ENCODE peak calls at places on chromosomes 4 and X, in nine cellular contexts. Q, Y, T, B, V, S, E, O and G are unnamed samples. For H3K4me1, the result is how much of the 10 kb centered on the place peaks cover.

GRCh38 chrX:44025611-44026010 is 52.4 kb upstream of the NDP start:
- DNase-seq in Q (no peak), Y (no peak), T (no peak), B (peak), V (no peak), S (no peak), E (no peak), O (no peak), G (no peak)

GRCh38 chr4:123014038-123014437 is 91.6 kb upstream of the NUDT6 start:
- DNase-seq in Q (no peak), Y (no peak), T (no peak), B (no peak), V (no peak), S (no peak), E (no peak), O (no peak), G (no peak)

GRCh38 chrX:135416546-135416945 is 5.2 kb upstream of the SMIM10L2A start:
- DNase-seq in Q (no peak), Y (no peak), T (no peak), B (no peak), V (no peak), S (no peak), E (no peak), O (no peak), G (no peak)

GRCh38 chrX:34918856-34919255 is 23.7 kb upstream of the FAM47B start:
- DNase-seq in Q (no peak), Y (no peak), T (no peak), B (peak), V (no peak), S (peak), E (no peak), O (no peak), G (peak)

GRCh38 chrX:88558421-88558820 is 188.6 kb upstream of the CPXCR1 start:
- DNase-seq in Q (no peak), Y (no peak), T (no peak), B (no peak), V (no peak), S (no peak), E (no peak), O (no peak), G (no peak)

GRCh38 chr4:66475596-66475995 is 805.3 kb upstream of the EPHA5 start:
- DNase-seq in Q (no peak), Y (no peak), T (no peak), B (no peak), V (no peak), S (peak), E (no peak), O (no peak), G (no peak)

GRCh38 chrX:110853610-110854009 is 58.0 kb upstream of the CHRDL1 start:
- DNase-seq in Q (no peak), Y (no peak), T (no peak), B (peak), V (peak), S (peak), E (no peak), O (peak), G (peak)

GRCh38 chr4:73573794-73574528 is 46.3 kb downstream of the RASSF6 start:
- DNase-seq in Q (no peak), Y (no peak), T (no peak), B (peak), V (peak), S (peak), E (no peak), O (peak), G (peak)

GRCh38 chrX:20519077-20519617 is 252.4 kb upstream of the RPS6KA3 start:
- DNase-seq in Q (no peak), Y (no peak), T (no peak), B (no peak), V (no peak), S (no peak), E (no peak), O (no peak), G (no peak)

GRCh38 chr4:87007345-87008181 is 72.8 kb downstream of the AFF1 start:
- DNase-seq in Q (peak), Y (peak), T (no peak), B (peak), V (peak), S (peak), E (peak), O (peak), G (peak)

GRCh38 chrX:126580877-126581276 is 28.3 kb upstream of the DCAF12L1 start:
- DNase-seq in Q (no peak), Y (no peak), T (no peak), B (no peak), V (no peak), S (no peak), E (peak), O (no peak), G (no peak)

GRCh38 chr4:89838005-89838404 is 1.0 kb upstream of the SNCA start:
- DNase-seq in Q (no peak), Y (no peak), T (no peak), B (peak), V (no peak), S (no peak), E (no peak), O (no peak), G (peak)

GRCh38 chrX:96551320-96551872 is 133.2 kb upstream of the DIAPH2 start:
- DNase-seq in Q (no peak), Y (no peak), T (no peak), B (no peak), V (no peak), S (no peak), E (no peak), O (no peak), G (no peak)

GRCh38 chrX:71282514-71283408 is 674 bp upstream of the NONO start:
- DNase-seq in Q (no peak), Y (no peak), T (no peak), B (no peak), V (no peak), S (peak), E (no peak), O (no peak), G (no peak)

GRCh38 chrX:65772842-65773241 is 105.4 kb downstream of the MSN start:
- DNase-seq in Q (no peak), Y (no peak), T (no peak), B (no peak), V (no peak), S (no peak), E (no peak), O (no peak), G (no peak)

GRCh38 chr4:185128272-185129119 is 14.6 kb upstream of the SLC25A4 start:
- DNase-seq in Q (peak), Y (peak), T (no peak), B (peak), V (no peak), S (peak), E (no peak), O (no peak), G (no peak)

GRCh38 chrX:19556202-19556601 is 40.9 kb upstream of the MAP3K15 start:
- DNase-seq in Q (no peak), Y (no peak), T (no peak), B (no peak), V (no peak), S (no peak), E (no peak), O (no peak), G (no peak)

GRCh38 chr4:123659759-123660158 is 263.2 kb downstream of the SPRY1 start:
- DNase-seq in Q (no peak), Y (no peak), T (no peak), B (no peak), V (no peak), S (no peak), E (no peak), O (peak), G (peak)

GRCh38 chrX:151167791-151168345 is 8.5 kb upstream of the GPR50 start:
- DNase-seq in Q (no peak), Y (no peak), T (no peak), B (no peak), V (no peak), S (no peak), E (no peak), O (peak), G (no peak)

GRCh38 chr4:153520871-153521329 is 54.7 kb downstream of the TMEM131L start:
- DNase-seq in Q (no peak), Y (no peak), T (no peak), B (no peak), V (no peak), S (no peak), E (no peak), O (no peak), G (peak)

GRCh38 chrX:37350034-37350365 is 836 bp downstream of the PRRG1 start:
- DNase-seq in Q (no peak), Y (no peak), T (no peak), B (peak), V (no peak), S (no peak), E (no peak), O (no peak), G (peak)

GRCh38 chrX:45714864-45715263 is 514.2 kb upstream of the DIPK2B start:
- DNase-seq in Q (no peak), Y (no peak), T (no peak), B (peak), V (no peak), S (no peak), E (no peak), O (no peak), G (no peak)

GRCh38 chrX:1534321-1535168 is 2.4 kb downstream of the P2RY8 start:
- DNase-seq in Q (peak), Y (peak), T (no peak), B (no peak), V (no peak), S (no peak), E (peak), O (peak), G (no peak)

GRCh38 chr4:7905461-7905915 is 34.2 kb downstream of the AFAP1 start:
- DNase-seq in Q (no peak), Y (no peak), T (no peak), B (peak), V (no peak), S (no peak), E (no peak), O (no peak), G (peak)

GRCh38 chrX:131677655-131678628 is 134.1 kb downstream of the OR13H1 start:
- DNase-seq in Q (no peak), Y (peak), T (no peak), B (peak), V (no peak), S (peak), E (peak), O (peak), G (peak)

GRCh38 chr4:126859314-126859713 is 773.4 kb upstream of the INTU start:
- DNase-seq in Q (no peak), Y (no peak), T (no peak), B (no peak), V (no peak), S (no peak), E (no peak), O (no peak), G (no peak)

GRCh38 chr4:170090667-170091052 is 904 bp upstream of the AADAT start:
- DNase-seq in Q (no peak), Y (no peak), T (no peak), B (peak), V (no peak), S (no peak), E (no peak), O (no peak), G (no peak)

GRCh38 chrX:154472685-154473632 is 6.1 kb downstream of the LAGE3 start:
- DNase-seq in Q (no peak), Y (no peak), T (no peak), B (no peak), V (no peak), S (no peak), E (no peak), O (no peak), G (no peak)

GRCh38 chr4:151563194-151563593 is 154.2 kb downstream of the FHIP1A start:
- DNase-seq in Q (no peak), Y (no peak), T (no peak), B (no peak), V (no peak), S (no peak), E (no peak), O (no peak), G (no peak)

GRCh38 chr4:178086324-178086723 is 644.1 kb upstream of the AGA start:
- DNase-seq in Q (no peak), Y (no peak), T (no peak), B (no peak), V (no peak), S (no peak), E (no peak), O (no peak), G (no peak)

GRCh38 chrX:112851806-112852205 is 11.2 kb upstream of the AMOT start:
- DNase-seq in Q (no peak), Y (no peak), T (no peak), B (peak), V (no peak), S (peak), E (no peak), O (peak), G (peak)

DNA sequence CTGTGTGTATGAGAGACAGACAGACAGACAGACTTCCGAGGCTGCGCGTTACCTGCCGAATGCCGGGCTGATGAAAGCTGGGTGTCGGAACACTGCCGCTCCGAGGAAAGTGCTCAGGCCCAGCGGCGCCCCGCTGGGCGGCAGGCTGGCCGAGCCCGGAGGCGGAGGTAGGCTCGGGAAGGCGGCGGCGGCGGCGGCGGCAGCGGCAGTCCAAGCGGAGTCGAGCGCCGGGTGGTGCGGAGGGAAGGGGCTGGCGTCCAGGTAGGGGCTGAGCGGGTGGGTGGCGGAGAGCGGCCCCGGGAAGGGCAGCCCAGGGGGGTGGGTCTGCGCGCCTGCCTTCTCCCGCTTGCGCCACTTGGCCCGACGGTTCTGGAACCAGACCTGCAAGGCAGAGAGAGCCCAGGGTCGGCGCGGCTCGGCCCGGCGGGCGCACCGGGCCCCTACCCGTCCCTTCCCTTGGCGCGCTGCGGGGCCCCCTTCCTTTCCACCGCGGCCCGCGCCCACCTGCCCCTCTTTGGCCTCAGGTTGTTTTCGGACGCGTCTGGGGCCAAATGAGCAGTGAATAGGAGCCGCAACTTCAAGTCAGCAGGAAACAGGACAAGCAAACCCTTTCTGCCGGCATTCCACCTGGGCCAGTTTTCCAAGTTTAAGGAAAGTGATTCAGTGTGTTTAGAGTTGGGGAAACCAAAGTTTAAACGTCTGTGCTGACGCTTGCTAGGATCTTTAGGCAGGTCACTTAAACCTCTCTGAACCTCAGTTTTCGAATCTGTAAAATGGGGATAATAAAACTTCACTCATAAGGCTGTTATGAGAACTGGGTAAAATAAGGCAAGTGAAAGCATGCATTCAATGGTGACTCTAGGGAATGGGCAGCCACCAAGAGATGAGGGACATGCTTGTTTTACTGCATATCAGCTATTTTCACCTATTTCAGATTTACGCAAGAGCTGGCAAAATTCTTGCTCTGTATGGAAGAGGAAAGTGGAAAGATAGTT is 8.4 kb downstream of the ARX start:
- DNase-seq in Q (no peak), Y (no peak), T (no peak), B (no peak), V (no peak), S (no peak), E (no peak), O (no peak), G (no peak)
- H3K4me3 ChIP-seq in Q (no peak), Y (no peak), T (no peak), B (no peak), V (peak), S (peak), E (no peak), O (peak), G (no peak)

GRCh38 chrX:129781134-129782014 is 1.6 kb downstream of the SASH3 start:
- DNase-seq in Q (peak), Y (peak), T (peak), B (no peak), V (no peak), S (peak), E (peak), O (peak), G (no peak)
- H3K4me1 ChIP-seq in Q (half or more), Y (under half), T (under half), B (under half), V (under half), S (under half), E (under half), O (half or more), G (under half)

DNA sequence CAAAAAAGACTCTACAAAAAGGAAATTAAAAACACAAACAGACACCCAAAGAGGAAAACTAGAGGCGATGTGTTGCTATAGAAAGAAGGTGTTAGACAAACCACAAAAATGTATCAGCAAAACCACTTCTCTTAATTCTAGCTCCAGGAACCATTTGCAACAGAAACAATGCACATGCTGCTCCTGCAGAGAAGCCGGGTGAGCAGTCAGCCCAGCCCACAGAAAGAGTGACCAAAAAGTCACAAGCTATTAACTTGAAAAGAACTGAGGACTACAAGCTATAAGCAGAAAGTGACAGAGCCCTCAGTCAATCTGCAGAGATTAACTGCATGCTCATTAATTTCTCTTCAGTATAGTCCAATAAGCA is 96.2 kb upstream of the KLHL13 start:
- DNase-seq in Q (no peak), Y (no peak), T (no peak), B (no peak), V (no peak), S (no peak), E (no peak), O (peak), G (peak)
- H3K27ac ChIP-seq in Q (no peak), Y (no peak), T (no peak), B (no peak), V (no peak), S (no peak), E (no peak), O (peak), G (peak)

GRCh38 chrX:133413218-133413925 is 1.9 kb downstream of the GPC4 start:
- DNase-seq in Q (no peak), Y (no peak), T (no peak), B (no peak), V (no peak), S (no peak), E (no peak), O (no peak), G (peak)

GRCh38 chrX:133412246-133412645 is 3.0 kb downstream of the GPC4 start:
- DNase-seq in Q (no peak), Y (no peak), T (no peak), B (peak), V (no peak), S (no peak), E (no peak), O (no peak), G (peak)

GRCh38 chrX:133414399-133415275 is 652 bp downstream of the GPC4 start:
- DNase-seq in Q (no peak), Y (peak), T (no peak), B (peak), V (no peak), S (no peak), E (no peak), O (peak), G (peak)

GRCh38 chrX:133410555-133410954 is 4.7 kb downstream of the GPC4 start:
- DNase-seq in Q (no peak), Y (no peak), T (no peak), B (no peak), V (no peak), S (no peak), E (no peak), O (no peak), G (no peak)

DNA sequence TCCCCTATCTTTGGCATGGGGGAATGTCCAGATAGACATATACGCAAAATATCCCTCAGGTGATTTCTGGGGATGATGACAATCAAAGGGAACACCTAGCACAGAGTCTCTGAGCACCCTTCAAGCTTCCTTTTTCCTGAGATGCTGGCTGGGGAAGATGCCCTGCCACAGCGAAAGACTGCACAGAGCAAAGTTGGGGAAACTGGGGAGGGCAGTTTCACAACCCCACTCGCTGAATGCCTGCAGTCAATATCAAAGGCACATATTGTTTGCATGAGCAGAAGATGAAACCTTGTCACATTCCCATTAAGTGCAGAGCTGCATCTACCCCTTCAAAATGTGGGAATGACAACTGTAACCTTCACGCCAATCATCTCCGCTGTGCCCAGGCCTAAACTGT is 2.6 kb downstream of the GPC4 start:
- DNase-seq in Q (no peak), Y (no peak), T (no peak), B (no peak), V (no peak), S (no peak), E (no peak), O (no peak), G (no peak)
- H3K4me3 ChIP-seq in Q (no peak), Y (peak), T (peak), B (peak), V (no peak), S (no peak), E (no peak), O (no peak), G (no peak)

DNA sequence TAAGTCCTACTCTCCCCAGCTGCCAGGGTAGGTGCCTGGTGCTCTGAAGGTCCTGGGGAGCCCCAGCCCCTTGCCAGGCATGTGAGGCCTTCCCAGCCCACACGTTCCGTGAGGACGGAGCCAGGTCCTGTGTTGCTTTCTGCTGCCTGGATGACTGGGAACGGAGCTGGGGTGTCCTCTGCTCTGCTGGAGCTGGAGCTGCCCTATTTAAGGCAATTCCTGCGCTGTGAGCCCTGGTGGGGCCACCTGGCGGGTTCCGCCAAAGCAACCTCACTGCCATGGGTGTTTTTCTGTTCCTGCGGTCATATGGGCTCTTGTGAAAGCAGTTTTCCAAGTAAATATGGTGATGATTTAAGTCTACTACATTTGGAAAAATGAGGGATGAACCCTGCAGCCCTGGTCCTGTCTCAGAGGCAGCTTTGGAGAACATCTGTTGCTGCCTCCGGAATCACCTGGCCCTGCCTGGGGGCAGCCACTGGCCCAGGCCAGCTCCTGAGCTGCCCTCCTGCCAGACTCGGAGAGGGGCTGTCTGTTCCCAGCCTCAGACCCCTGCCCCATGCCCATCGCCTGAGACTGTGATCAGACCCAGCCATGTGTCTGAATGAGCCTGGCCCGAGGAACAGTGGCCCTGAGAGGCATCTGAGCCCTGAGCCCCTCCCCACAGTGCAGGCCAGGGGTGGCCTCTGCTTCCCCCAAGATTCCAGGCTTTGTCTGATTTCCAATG is 33.2 kb downstream of the FGFRL1 start:
- DNase-seq in Q (no peak), Y (peak), T (no peak), B (no peak), V (no peak), S (no peak), E (peak), O (no peak), G (peak)
- H3K4me1 ChIP-seq in Q (under half), Y (under half), T (half or more), B (half or more), V (under half), S (under half), E (under half), O (under half), G (under half)

DNA sequence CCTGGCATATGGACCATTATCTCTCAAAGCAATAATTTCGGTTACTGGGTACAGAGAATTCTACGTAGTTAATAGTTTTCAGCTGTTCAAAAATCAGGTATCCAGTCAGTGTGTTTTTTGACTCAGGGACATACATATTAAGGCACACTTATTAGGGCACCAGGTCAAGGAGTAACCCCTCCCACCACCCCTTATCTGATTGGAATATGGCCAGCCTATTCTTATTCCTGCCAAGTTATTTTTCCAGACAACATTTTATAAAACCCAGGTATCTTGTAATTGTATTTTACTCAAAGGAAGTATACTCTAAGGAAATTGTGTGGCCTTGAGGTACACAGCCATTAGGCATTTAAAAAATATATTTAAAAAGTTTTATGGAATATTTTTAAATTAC is 4.3 kb downstream of the ZFX start:
- DNase-seq in Q (no peak), Y (no peak), T (no peak), B (no peak), V (no peak), S (no peak), E (no peak), O (no peak), G (no peak)
- H3K27ac ChIP-seq in Q (no peak), Y (no peak), T (peak), B (no peak), V (peak), S (peak), E (no peak), O (no peak), G (no peak)